ENCODE peak calls at places on chromosomes 4 and X, in four cellular contexts. D is IMR-90, Z is mesendoderm, Q is mesenchymal stem cell. P is an unnamed sample.

GRCh38 chr4:169800541-169800940 is 42.8 kb upstream of the HPF1 start:
- DNase-seq in Q (no peak), D (no peak), Z (no peak), P (no peak)

GRCh38 chrX:114959729-114960128 is 57.7 kb downstream of the IL13RA2 start:
- DNase-seq in D (peak), Q (peak), Z (no peak), P (no peak)

GRCh38 chrX:109155161-109155560 is 326.7 kb downstream of the GUCY2F start:
- DNase-seq in D (no peak), Q (no peak), Z (no peak), P (no peak)

GRCh38 chr4:94571720-94572119 is 120.0 kb downstream of the PDLIM5 start:
- DNase-seq in Z (no peak), Q (no peak), D (no peak), P (no peak)

GRCh38 chrX:71053217-71053621 is 14.9 kb downstream of the SNX12 start:
- DNase-seq in Q (no peak), Z (peak), D (no peak), P (peak)

GRCh38 chr4:180285796-180286195 is 1957.4 kb upstream of the TENM3 start:
- DNase-seq in Z (no peak), Q (no peak), D (no peak), P (no peak)

GRCh38 chr4:106852416-106852815 is 183.7 kb downstream of the DKK2 start:
- DNase-seq in Z (no peak), D (no peak), Q (no peak), P (no peak)

GRCh38 chr4:17781072-17781830 is at the start of gene FAM184B:
- DNase-seq in Q (peak), D (no peak), Z (peak), P (peak)

GRCh38 chr4:154186888-154187287 is 304.7 kb downstream of the DCHS2 start:
- DNase-seq in Q (no peak), Z (no peak), D (no peak), P (no peak)

GRCh38 chr4:154189346-154189745 is 302.3 kb downstream of the DCHS2 start:
- DNase-seq in Z (peak), Q (peak), D (no peak), P (no peak)

GRCh38 chr4:154184238-154184637 is 307.4 kb downstream of the DCHS2 start:
- DNase-seq in D (no peak), Q (no peak), Z (no peak), P (peak)

GRCh38 chr4:154186035-154186434 is 305.6 kb downstream of the DCHS2 start:
- DNase-seq in Z (no peak), Q (no peak), D (no peak), P (no peak)
- H3K23ac ChIP-seq in Z (no peak), Q (peak), D (no peak), P (no peak)

GRCh38 chr4:89105726-89106125 is 5.6 kb upstream of the TIGD2 start:
- DNase-seq in Q (no peak), D (no peak), Z (no peak), P (no peak)

GRCh38 chr4:89100853-89101252 is 10.5 kb upstream of the TIGD2 start:
- DNase-seq in D (no peak), Q (no peak), Z (no peak), P (no peak)

GRCh38 chr4:89099034-89099433 is 12.3 kb upstream of the TIGD2 start:
- DNase-seq in D (no peak), Q (no peak), Z (no peak), P (no peak)

GRCh38 chr4:89101256-89102161 is 9.8 kb upstream of the TIGD2 start:
- DNase-seq in D (no peak), Z (no peak), Q (no peak), P (no peak)
- H2BK15ac ChIP-seq in D (no peak), Z (no peak), Q (no peak), P (no peak)

GRCh38 chr4:183444149-183444952 is at the start of gene CDKN2AIP:
- DNase-seq in Z (peak), D (peak), Q (peak), P (peak)

GRCh38 chr4:183444953-183445543 is 612 bp downstream of the CDKN2AIP start:
- DNase-seq in Q (no peak), Z (peak), D (no peak), P (no peak)

GRCh38 chr4:183447646-183448045 is 3.2 kb downstream of the CDKN2AIP start:
- DNase-seq in D (no peak), Q (no peak), Z (no peak), P (no peak)

GRCh38 chr4:183441276-183441675 is 3.2 kb upstream of the CDKN2AIP start:
- DNase-seq in Q (no peak), Z (peak), D (no peak), P (no peak)

DNA sequence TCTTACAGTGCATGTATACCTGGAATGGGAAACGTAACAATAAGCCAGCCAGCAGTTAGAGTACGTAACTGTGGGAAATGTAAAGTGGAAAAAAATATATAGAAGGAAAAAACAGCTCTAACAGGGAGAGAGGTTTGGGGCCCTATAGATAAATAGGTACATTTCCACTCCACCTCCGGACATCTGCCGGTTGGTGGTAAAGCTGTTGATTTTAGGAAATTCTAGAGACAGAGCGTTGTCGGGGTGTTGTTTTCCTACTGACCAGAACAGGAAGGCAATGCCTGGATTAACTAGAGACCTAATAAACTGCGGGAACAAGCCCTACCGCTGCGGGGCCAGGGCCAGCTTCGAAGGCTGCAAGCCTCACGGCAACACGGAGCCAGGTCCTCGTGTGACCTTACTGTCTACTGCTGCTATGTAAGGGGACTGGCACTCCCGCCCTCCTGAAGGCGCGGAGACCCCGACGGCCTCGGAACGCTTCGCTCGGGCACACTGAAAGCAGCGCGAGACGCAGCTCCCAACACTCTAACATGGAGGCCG is 757 bp upstream of the CDKN2AIP start:
- DNase-seq in Z (peak), D (peak), Q (no peak), P (peak)
- H3K23ac ChIP-seq in Z (peak), D (peak), Q (peak), P (no peak)

GRCh38 chr4:67723949-67724348 is 23.0 kb upstream of the UBA6 start:
- DNase-seq in Q (no peak), D (no peak), Z (peak), P (peak)

GRCh38 chr4:67721770-67722597 is 21.0 kb upstream of the UBA6 start:
- DNase-seq in Q (peak), Z (peak), D (peak), P (peak)

GRCh38 chr4:67727124-67727850 is 26.3 kb upstream of the UBA6 start:
- DNase-seq in Z (peak), Q (peak), D (peak), P (no peak)

GRCh38 chr4:67725981-67726380 is 25.0 kb upstream of the UBA6 start:
- DNase-seq in Z (no peak), Q (no peak), D (peak), P (no peak)

DNA sequence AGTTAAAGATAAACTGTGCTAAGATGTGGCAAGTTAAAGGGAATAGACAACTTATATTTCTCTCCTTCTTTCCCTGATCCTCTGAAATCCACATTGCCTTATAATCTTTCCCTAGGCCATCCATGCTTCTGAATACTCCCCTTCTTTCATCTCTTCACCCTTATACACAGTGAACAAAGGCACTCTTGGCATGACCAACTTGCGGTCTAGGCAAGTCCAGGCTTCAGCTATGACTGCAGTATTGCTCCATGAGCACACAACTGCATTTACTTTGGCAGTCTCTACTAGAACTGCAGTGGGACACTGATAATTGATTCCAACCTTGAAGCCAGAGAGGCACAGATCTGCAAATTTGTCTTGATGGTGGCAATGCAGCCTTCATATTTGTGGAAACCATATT is 24.2 kb upstream of the UBA6 start:
- DNase-seq in Z (no peak), D (no peak), Q (no peak), P (no peak)
- H2BK15ac ChIP-seq in Z (no peak), D (no peak), Q (no peak), P (no peak)

GRCh38 chr4:109815151-109816081 is at the start of gene GAR1:
- DNase-seq in Q (peak), D (peak), Z (peak), P (peak)
- H3K23ac ChIP-seq in Q (no peak), D (peak), Z (no peak), P (no peak)

DNA sequence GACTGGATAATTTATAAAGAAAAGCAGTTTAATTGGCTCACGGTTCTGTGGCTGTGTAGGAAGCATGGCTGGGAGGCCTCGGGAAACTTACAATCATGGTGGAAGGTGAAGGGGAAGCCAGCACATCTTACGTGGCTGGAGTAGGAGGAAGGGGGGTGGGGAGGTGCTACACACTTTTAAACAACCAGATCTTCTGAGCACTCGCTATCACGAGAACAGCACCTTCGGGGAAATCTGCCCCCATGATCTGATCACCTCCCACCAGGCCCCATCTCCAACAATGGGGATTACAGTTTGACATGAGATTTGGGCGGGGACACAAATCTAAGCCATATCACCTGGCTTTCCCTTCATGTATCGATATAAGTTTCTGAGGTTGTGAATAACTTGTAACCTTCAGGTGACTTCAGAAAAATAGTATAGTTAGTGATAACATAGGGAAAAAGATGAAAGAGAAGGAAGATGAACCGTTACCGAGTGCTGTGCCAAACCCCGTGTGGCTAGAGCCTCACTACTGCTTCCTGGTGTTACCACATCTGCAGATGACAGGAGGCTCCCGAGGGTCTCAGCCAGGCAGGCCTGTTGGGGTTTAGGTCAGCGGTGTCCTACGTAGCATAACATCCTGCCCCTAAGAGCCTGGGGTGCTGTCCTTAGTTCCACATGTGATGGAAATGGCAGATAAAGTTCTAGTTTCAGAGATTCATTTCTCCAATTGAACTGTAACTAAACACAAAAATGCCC is 103.6 kb downstream of the TNIP2 start:
- DNase-seq in D (no peak), Z (peak), Q (no peak), P (no peak)
- H2BK15ac ChIP-seq in D (no peak), Z (no peak), Q (no peak), P (no peak)

DNA sequence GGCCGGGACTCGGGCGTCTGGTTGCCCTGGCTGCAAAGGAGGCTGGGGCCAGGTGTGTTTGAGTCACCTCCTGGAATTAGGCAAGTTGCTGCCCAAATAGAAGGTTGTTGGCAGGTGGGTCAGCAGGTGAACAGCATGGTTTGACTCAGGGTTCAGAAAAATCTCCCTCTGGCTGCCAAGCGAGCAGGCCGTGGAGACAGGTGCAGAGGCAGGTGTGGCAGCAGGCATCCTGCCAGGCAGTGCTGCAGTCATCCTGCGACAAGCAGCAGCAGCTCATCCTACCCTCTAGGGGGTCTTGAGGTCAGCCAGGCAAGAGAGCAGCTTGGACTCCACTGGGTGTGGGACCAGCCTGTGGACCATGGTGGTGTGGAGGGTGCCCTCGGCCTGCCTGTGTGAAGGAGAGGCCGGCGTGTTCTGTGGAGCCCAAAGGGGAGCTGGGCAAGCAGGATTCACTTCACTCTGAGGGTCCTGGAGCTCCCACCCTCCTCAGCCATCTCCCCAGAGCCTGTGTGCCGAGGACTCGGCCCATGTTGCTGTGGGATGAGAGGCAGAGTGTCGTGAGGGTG is 8.2 kb downstream of the MSANTD1 start:
- DNase-seq in Z (no peak), Q (no peak), D (no peak), P (no peak)
- H3K23ac ChIP-seq in Z (no peak), Q (no peak), D (no peak), P (no peak)

GRCh38 chr4:137448402-137448801 is 83.9 kb downstream of the PCDH18 start:
- DNase-seq in D (no peak), Z (no peak), Q (no peak), P (no peak)
- H2BK15ac ChIP-seq in D (no peak), Z (no peak), Q (no peak), P (no peak)

GRCh38 chrX:41333744-41333993 is 293 bp upstream of the DDX3X start:
- DNase-seq in Q (peak), D (peak), Z (peak), P (no peak)
- H3K23ac ChIP-seq in Q (no peak), D (peak), Z (no peak), P (no peak)

GRCh38 chr4:6189511-6189910 is 10.8 kb downstream of the JAKMIP1 start:
- DNase-seq in D (no peak), Z (peak), Q (no peak), P (no peak)
- H2BK15ac ChIP-seq in D (no peak), Z (no peak), Q (no peak), P (no peak)

P was measured in H9.